ENCODE peak calls at places on chromosomes 4 and X, in eight cellular contexts. One of them, this sample, is unnamed.

GRCh38 chr4:38856046-38856445 is 571 bp downstream of the TLR6 start:
- DNase-seq in stimulated activated CD4-positive, alpha-beta T cell treated with anti-CD3 and anti-CD28 coated beads, TNF-alpha, amount 100 ng/mL, for 1 hour: no peak
- DNase-seq in posterior vena cava: no peak
- DNase-seq in NCI-H1105: no peak
- DNase-seq in activated gamma-delta T cell treated with Interleukin-2 at 50 U/mL for 16 hours: no peak
- DNase-seq in adipocyte: no peak
- DNase-seq in bronchial epithelial cell: no peak
- DNase-seq in WTC11: no peak
- DNase-seq in this sample: no peak

GRCh38 chr4:174669278-174669677 is 147.0 kb upstream of the HPGD start:
- DNase-seq in stimulated activated CD4-positive, alpha-beta T cell treated with anti-CD3 and anti-CD28 coated beads, TNF-alpha, amount 100 ng/mL, for 1 hour: no peak
- DNase-seq in posterior vena cava: no peak
- DNase-seq in NCI-H1105: no peak
- DNase-seq in activated gamma-delta T cell treated with Interleukin-2 at 50 U/mL for 16 hours: no peak
- DNase-seq in adipocyte: peak
- DNase-seq in bronchial epithelial cell: peak
- DNase-seq in WTC11: no peak
- DNase-seq in this sample: peak

GRCh38 chr4:154618708-154619315 is 6.4 kb upstream of the FGG start:
- DNase-seq in stimulated activated CD4-positive, alpha-beta T cell treated with anti-CD3 and anti-CD28 coated beads, TNF-alpha, amount 100 ng/mL, for 1 hour: no peak
- DNase-seq in posterior vena cava: no peak
- DNase-seq in NCI-H1105: no peak
- DNase-seq in activated gamma-delta T cell treated with Interleukin-2 at 50 U/mL for 16 hours: peak
- DNase-seq in adipocyte: peak
- DNase-seq in bronchial epithelial cell: peak
- DNase-seq in WTC11: peak
- DNase-seq in this sample: peak

GRCh38 chrX:136251042-136251991 is at the start of gene MAP7D3:
- DNase-seq in stimulated activated CD4-positive, alpha-beta T cell treated with anti-CD3 and anti-CD28 coated beads, TNF-alpha, amount 100 ng/mL, for 1 hour: peak
- DNase-seq in posterior vena cava: peak
- DNase-seq in NCI-H1105: no peak
- DNase-seq in activated gamma-delta T cell treated with Interleukin-2 at 50 U/mL for 16 hours: peak
- DNase-seq in adipocyte: peak
- DNase-seq in bronchial epithelial cell: peak
- DNase-seq in WTC11: peak
- DNase-seq in this sample: peak

GRCh38 chr4:133638702-133639101 is 489.6 kb downstream of the PCDH10 start:
- DNase-seq in stimulated activated CD4-positive, alpha-beta T cell treated with anti-CD3 and anti-CD28 coated beads, TNF-alpha, amount 100 ng/mL, for 1 hour: no peak
- DNase-seq in posterior vena cava: no peak
- DNase-seq in NCI-H1105: no peak
- DNase-seq in activated gamma-delta T cell treated with Interleukin-2 at 50 U/mL for 16 hours: no peak
- DNase-seq in adipocyte: no peak
- DNase-seq in bronchial epithelial cell: no peak
- DNase-seq in WTC11: no peak
- DNase-seq in this sample: no peak

GRCh38 chr4:22670953-22671352 is 21.8 kb upstream of the GBA3 start:
- DNase-seq in stimulated activated CD4-positive, alpha-beta T cell treated with anti-CD3 and anti-CD28 coated beads, TNF-alpha, amount 100 ng/mL, for 1 hour: no peak
- DNase-seq in posterior vena cava: no peak
- DNase-seq in NCI-H1105: no peak
- DNase-seq in activated gamma-delta T cell treated with Interleukin-2 at 50 U/mL for 16 hours: no peak
- DNase-seq in adipocyte: peak
- DNase-seq in bronchial epithelial cell: peak
- DNase-seq in WTC11: no peak
- DNase-seq in this sample: peak

GRCh38 chr4:130233377-130234047 is 1137.6 kb downstream of the C4orf33 start:
- DNase-seq in stimulated activated CD4-positive, alpha-beta T cell treated with anti-CD3 and anti-CD28 coated beads, TNF-alpha, amount 100 ng/mL, for 1 hour: no peak
- DNase-seq in posterior vena cava: no peak
- DNase-seq in NCI-H1105: no peak
- DNase-seq in activated gamma-delta T cell treated with Interleukin-2 at 50 U/mL for 16 hours: no peak
- DNase-seq in adipocyte: peak
- DNase-seq in bronchial epithelial cell: no peak
- DNase-seq in WTC11: no peak
- DNase-seq in this sample: no peak

GRCh38 chr4:74682567-74683359 is 111.6 kb downstream of the BTC start:
- DNase-seq in stimulated activated CD4-positive, alpha-beta T cell treated with anti-CD3 and anti-CD28 coated beads, TNF-alpha, amount 100 ng/mL, for 1 hour: no peak
- DNase-seq in posterior vena cava: no peak
- DNase-seq in NCI-H1105: no peak
- DNase-seq in activated gamma-delta T cell treated with Interleukin-2 at 50 U/mL for 16 hours: no peak
- DNase-seq in adipocyte: peak
- DNase-seq in bronchial epithelial cell: peak
- DNase-seq in WTC11: peak
- DNase-seq in this sample: peak

GRCh38 chrX:46754450-46755075 is 4.4 kb downstream of the SLC9A7 start:
- DNase-seq in stimulated activated CD4-positive, alpha-beta T cell treated with anti-CD3 and anti-CD28 coated beads, TNF-alpha, amount 100 ng/mL, for 1 hour: no peak
- DNase-seq in posterior vena cava: no peak
- DNase-seq in NCI-H1105: no peak
- DNase-seq in activated gamma-delta T cell treated with Interleukin-2 at 50 U/mL for 16 hours: no peak
- DNase-seq in adipocyte: no peak
- DNase-seq in bronchial epithelial cell: no peak
- DNase-seq in WTC11: peak
- DNase-seq in this sample: no peak

GRCh38 chrX:139909716-139910115 is 23.1 kb downstream of the ATP11C start:
- DNase-seq in stimulated activated CD4-positive, alpha-beta T cell treated with anti-CD3 and anti-CD28 coated beads, TNF-alpha, amount 100 ng/mL, for 1 hour: no peak
- DNase-seq in posterior vena cava: no peak
- DNase-seq in NCI-H1105: no peak
- DNase-seq in activated gamma-delta T cell treated with Interleukin-2 at 50 U/mL for 16 hours: no peak
- DNase-seq in adipocyte: no peak
- DNase-seq in bronchial epithelial cell: no peak
- DNase-seq in WTC11: no peak
- DNase-seq in this sample: no peak

GRCh38 chr4:164945146-164945545 is 32.3 kb downstream of the TRIM61 start:
- DNase-seq in stimulated activated CD4-positive, alpha-beta T cell treated with anti-CD3 and anti-CD28 coated beads, TNF-alpha, amount 100 ng/mL, for 1 hour: no peak
- DNase-seq in posterior vena cava: no peak
- DNase-seq in NCI-H1105: no peak
- DNase-seq in activated gamma-delta T cell treated with Interleukin-2 at 50 U/mL for 16 hours: no peak
- DNase-seq in adipocyte: no peak
- DNase-seq in bronchial epithelial cell: no peak
- DNase-seq in WTC11: no peak
- DNase-seq in this sample: no peak

GRCh38 chr4:176792348-176793059 is at the start of gene VEGFC:
- DNase-seq in stimulated activated CD4-positive, alpha-beta T cell treated with anti-CD3 and anti-CD28 coated beads, TNF-alpha, amount 100 ng/mL, for 1 hour: no peak
- DNase-seq in posterior vena cava: peak
- DNase-seq in NCI-H1105: peak
- DNase-seq in activated gamma-delta T cell treated with Interleukin-2 at 50 U/mL for 16 hours: no peak
- DNase-seq in adipocyte: peak
- DNase-seq in bronchial epithelial cell: peak
- DNase-seq in WTC11: peak
- DNase-seq in this sample: peak

GRCh38 chr4:81030061-81030616 is 369 bp upstream of the BMP3 start:
- DNase-seq in stimulated activated CD4-positive, alpha-beta T cell treated with anti-CD3 and anti-CD28 coated beads, TNF-alpha, amount 100 ng/mL, for 1 hour: no peak
- DNase-seq in posterior vena cava: no peak
- DNase-seq in NCI-H1105: no peak
- DNase-seq in activated gamma-delta T cell treated with Interleukin-2 at 50 U/mL for 16 hours: no peak
- DNase-seq in adipocyte: no peak
- DNase-seq in bronchial epithelial cell: no peak
- DNase-seq in WTC11: peak
- DNase-seq in this sample: no peak

GRCh38 chrX:109822861-109823260 is 89.8 kb upstream of the ACSL4 start:
- DNase-seq in stimulated activated CD4-positive, alpha-beta T cell treated with anti-CD3 and anti-CD28 coated beads, TNF-alpha, amount 100 ng/mL, for 1 hour: no peak
- DNase-seq in posterior vena cava: no peak
- DNase-seq in NCI-H1105: no peak
- DNase-seq in activated gamma-delta T cell treated with Interleukin-2 at 50 U/mL for 16 hours: no peak
- DNase-seq in adipocyte: no peak
- DNase-seq in bronchial epithelial cell: no peak
- DNase-seq in WTC11: no peak
- DNase-seq in this sample: no peak

GRCh38 chr4:124534133-124534532 is 178.4 kb downstream of the ANKRD50 start:
- DNase-seq in stimulated activated CD4-positive, alpha-beta T cell treated with anti-CD3 and anti-CD28 coated beads, TNF-alpha, amount 100 ng/mL, for 1 hour: no peak
- DNase-seq in posterior vena cava: no peak
- DNase-seq in NCI-H1105: no peak
- DNase-seq in activated gamma-delta T cell treated with Interleukin-2 at 50 U/mL for 16 hours: no peak
- DNase-seq in adipocyte: no peak
- DNase-seq in bronchial epithelial cell: no peak
- DNase-seq in WTC11: no peak
- DNase-seq in this sample: no peak

GRCh38 chr4:21529214-21529613 is 419.4 kb downstream of the KCNIP4 start:
- DNase-seq in stimulated activated CD4-positive, alpha-beta T cell treated with anti-CD3 and anti-CD28 coated beads, TNF-alpha, amount 100 ng/mL, for 1 hour: no peak
- DNase-seq in posterior vena cava: no peak
- DNase-seq in NCI-H1105: no peak
- DNase-seq in activated gamma-delta T cell treated with Interleukin-2 at 50 U/mL for 16 hours: no peak
- DNase-seq in adipocyte: no peak
- DNase-seq in bronchial epithelial cell: no peak
- DNase-seq in WTC11: no peak
- DNase-seq in this sample: no peak

GRCh38 chr4:169045862-169046584 is 36.0 kb upstream of the CBR4 start:
- DNase-seq in stimulated activated CD4-positive, alpha-beta T cell treated with anti-CD3 and anti-CD28 coated beads, TNF-alpha, amount 100 ng/mL, for 1 hour: no peak
- DNase-seq in posterior vena cava: no peak
- DNase-seq in NCI-H1105: no peak
- DNase-seq in activated gamma-delta T cell treated with Interleukin-2 at 50 U/mL for 16 hours: no peak
- DNase-seq in adipocyte: no peak
- DNase-seq in bronchial epithelial cell: no peak
- DNase-seq in WTC11: peak
- DNase-seq in this sample: peak

GRCh38 chr4:145502809-145503208 is 21.2 kb downstream of the SMAD1 start:
- DNase-seq in stimulated activated CD4-positive, alpha-beta T cell treated with anti-CD3 and anti-CD28 coated beads, TNF-alpha, amount 100 ng/mL, for 1 hour: no peak
- DNase-seq in posterior vena cava: no peak
- DNase-seq in NCI-H1105: no peak
- DNase-seq in activated gamma-delta T cell treated with Interleukin-2 at 50 U/mL for 16 hours: no peak
- DNase-seq in adipocyte: no peak
- DNase-seq in bronchial epithelial cell: no peak
- DNase-seq in WTC11: no peak
- DNase-seq in this sample: no peak

GRCh38 chr4:43251760-43252317 is 359.3 kb downstream of the GRXCR1 start:
- DNase-seq in stimulated activated CD4-positive, alpha-beta T cell treated with anti-CD3 and anti-CD28 coated beads, TNF-alpha, amount 100 ng/mL, for 1 hour: no peak
- DNase-seq in posterior vena cava: no peak
- DNase-seq in NCI-H1105: peak
- DNase-seq in activated gamma-delta T cell treated with Interleukin-2 at 50 U/mL for 16 hours: no peak
- DNase-seq in adipocyte: no peak
- DNase-seq in bronchial epithelial cell: peak
- DNase-seq in WTC11: no peak
- DNase-seq in this sample: peak

GRCh38 chr4:145043306-145043705 is 54.7 kb downstream of the ANAPC10 start:
- DNase-seq in stimulated activated CD4-positive, alpha-beta T cell treated with anti-CD3 and anti-CD28 coated beads, TNF-alpha, amount 100 ng/mL, for 1 hour: no peak
- DNase-seq in posterior vena cava: no peak
- DNase-seq in NCI-H1105: no peak
- DNase-seq in activated gamma-delta T cell treated with Interleukin-2 at 50 U/mL for 16 hours: no peak
- DNase-seq in adipocyte: no peak
- DNase-seq in bronchial epithelial cell: no peak
- DNase-seq in WTC11: no peak
- DNase-seq in this sample: no peak

GRCh38 chr4:109027016-109027500 is 264.2 kb upstream of the ETNPPL start:
- DNase-seq in stimulated activated CD4-positive, alpha-beta T cell treated with anti-CD3 and anti-CD28 coated beads, TNF-alpha, amount 100 ng/mL, for 1 hour: no peak
- DNase-seq in posterior vena cava: no peak
- DNase-seq in NCI-H1105: no peak
- DNase-seq in activated gamma-delta T cell treated with Interleukin-2 at 50 U/mL for 16 hours: no peak
- DNase-seq in adipocyte: no peak
- DNase-seq in bronchial epithelial cell: no peak
- DNase-seq in WTC11: no peak
- DNase-seq in this sample: no peak

GRCh38 chrX:49110417-49110816 is 13.1 kb downstream of the GPKOW start:
- DNase-seq in stimulated activated CD4-positive, alpha-beta T cell treated with anti-CD3 and anti-CD28 coated beads, TNF-alpha, amount 100 ng/mL, for 1 hour: no peak
- DNase-seq in posterior vena cava: no peak
- DNase-seq in NCI-H1105: no peak
- DNase-seq in activated gamma-delta T cell treated with Interleukin-2 at 50 U/mL for 16 hours: no peak
- DNase-seq in adipocyte: no peak
- DNase-seq in bronchial epithelial cell: no peak
- DNase-seq in WTC11: no peak
- DNase-seq in this sample: no peak

GRCh38 chrX:102964941-102965340 is 27.9 kb downstream of the RAB40AL start:
- DNase-seq in stimulated activated CD4-positive, alpha-beta T cell treated with anti-CD3 and anti-CD28 coated beads, TNF-alpha, amount 100 ng/mL, for 1 hour: no peak
- DNase-seq in posterior vena cava: no peak
- DNase-seq in NCI-H1105: no peak
- DNase-seq in activated gamma-delta T cell treated with Interleukin-2 at 50 U/mL for 16 hours: no peak
- DNase-seq in adipocyte: no peak
- DNase-seq in bronchial epithelial cell: no peak
- DNase-seq in WTC11: no peak
- DNase-seq in this sample: no peak

GRCh38 chr4:5722328-5722727 is 11.3 kb downstream of the EVC start:
- DNase-seq in stimulated activated CD4-positive, alpha-beta T cell treated with anti-CD3 and anti-CD28 coated beads, TNF-alpha, amount 100 ng/mL, for 1 hour: no peak
- DNase-seq in posterior vena cava: no peak
- DNase-seq in NCI-H1105: no peak
- DNase-seq in activated gamma-delta T cell treated with Interleukin-2 at 50 U/mL for 16 hours: no peak
- DNase-seq in adipocyte: peak
- DNase-seq in bronchial epithelial cell: peak
- DNase-seq in WTC11: no peak
- DNase-seq in this sample: no peak

GRCh38 chr4:11250510-11250909 is 178.2 kb downstream of the HS3ST1 start:
- DNase-seq in stimulated activated CD4-positive, alpha-beta T cell treated with anti-CD3 and anti-CD28 coated beads, TNF-alpha, amount 100 ng/mL, for 1 hour: no peak
- DNase-seq in posterior vena cava: no peak
- DNase-seq in NCI-H1105: no peak
- DNase-seq in activated gamma-delta T cell treated with Interleukin-2 at 50 U/mL for 16 hours: no peak
- DNase-seq in adipocyte: no peak
- DNase-seq in bronchial epithelial cell: no peak
- DNase-seq in WTC11: no peak
- DNase-seq in this sample: no peak

GRCh38 chrX:148784137-148784536 is 283.7 kb downstream of the AFF2 start:
- DNase-seq in stimulated activated CD4-positive, alpha-beta T cell treated with anti-CD3 and anti-CD28 coated beads, TNF-alpha, amount 100 ng/mL, for 1 hour: no peak
- DNase-seq in posterior vena cava: no peak
- DNase-seq in NCI-H1105: no peak
- DNase-seq in activated gamma-delta T cell treated with Interleukin-2 at 50 U/mL for 16 hours: no peak
- DNase-seq in adipocyte: no peak
- DNase-seq in bronchial epithelial cell: no peak
- DNase-seq in WTC11: no peak
- DNase-seq in this sample: no peak

GRCh38 chr4:126915999-126916625 is 716.6 kb upstream of the INTU start:
- DNase-seq in stimulated activated CD4-positive, alpha-beta T cell treated with anti-CD3 and anti-CD28 coated beads, TNF-alpha, amount 100 ng/mL, for 1 hour: no peak
- DNase-seq in posterior vena cava: no peak
- DNase-seq in NCI-H1105: no peak
- DNase-seq in activated gamma-delta T cell treated with Interleukin-2 at 50 U/mL for 16 hours: no peak
- DNase-seq in adipocyte: peak
- DNase-seq in bronchial epithelial cell: no peak
- DNase-seq in WTC11: no peak
- DNase-seq in this sample: no peak